ENCODE peak calls at places on chromosomes 5 and 9, in seven cellular contexts. One of them, this sample, is unnamed.

GRCh38 chr9:71608021-71608420 is 160.3 kb downstream of the CEMIP2 start:
- DNase-seq in ovary: no peak
- DNase-seq in Panc1: no peak
- DNase-seq in bronchial epithelial cell: no peak
- DNase-seq in choroid plexus epithelial cell: no peak
- DNase-seq in heart left ventricle: no peak
- DNase-seq in tibial artery: no peak
- DNase-seq in this sample: no peak

GRCh38 chr5:135553688-135554462 is 18.1 kb upstream of the NEUROG1 start:
- DNase-seq in ovary: no peak
- DNase-seq in Panc1: no peak
- DNase-seq in bronchial epithelial cell: peak; percentile 60
- DNase-seq in choroid plexus epithelial cell: peak; percentile 21
- DNase-seq in heart left ventricle: no peak
- DNase-seq in tibial artery: no peak
- DNase-seq in this sample: peak; percentile 14

GRCh38 chr5:1011226-1011631 is 2.6 kb downstream of the NKD2 start:
- DNase-seq in ovary: peak; percentile 16
- DNase-seq in Panc1: no peak
- DNase-seq in bronchial epithelial cell: peak; percentile 22
- DNase-seq in choroid plexus epithelial cell: peak; percentile 8
- DNase-seq in heart left ventricle: peak; percentile 21
- DNase-seq in tibial artery: no peak
- DNase-seq in this sample: no peak

GRCh38 chr9:119758241-119758640 is 389.0 kb upstream of the BRINP1 start:
- DNase-seq in ovary: no peak
- DNase-seq in Panc1: no peak
- DNase-seq in bronchial epithelial cell: no peak
- DNase-seq in choroid plexus epithelial cell: no peak
- DNase-seq in heart left ventricle: no peak
- DNase-seq in tibial artery: no peak
- DNase-seq in this sample: no peak

GRCh38 chr5:2764581-2764980 is 13.1 kb upstream of the IRX2 start:
- DNase-seq in ovary: no peak
- DNase-seq in Panc1: no peak
- DNase-seq in bronchial epithelial cell: no peak
- DNase-seq in choroid plexus epithelial cell: no peak
- DNase-seq in heart left ventricle: no peak
- DNase-seq in tibial artery: no peak
- DNase-seq in this sample: no peak

GRCh38 chr9:91180930-91181268 is 180.8 kb downstream of the AUH start:
- DNase-seq in ovary: no peak
- DNase-seq in Panc1: no peak
- DNase-seq in bronchial epithelial cell: no peak
- DNase-seq in choroid plexus epithelial cell: no peak
- DNase-seq in heart left ventricle: no peak
- DNase-seq in tibial artery: no peak
- DNase-seq in this sample: no peak

GRCh38 chr5:50751064-50751657 is 84.7 kb downstream of the PARP8 start:
- DNase-seq in ovary: peak; percentile 11
- DNase-seq in Panc1: peak; percentile 35
- DNase-seq in bronchial epithelial cell: peak; percentile 60
- DNase-seq in choroid plexus epithelial cell: peak; percentile 77
- DNase-seq in heart left ventricle: peak; percentile 18
- DNase-seq in tibial artery: no peak
- DNase-seq in this sample: peak; percentile 48

GRCh38 chr5:14513266-14513665 is 68.3 kb upstream of the OTULINL start:
- DNase-seq in ovary: no peak
- DNase-seq in Panc1: no peak
- DNase-seq in bronchial epithelial cell: no peak
- DNase-seq in choroid plexus epithelial cell: no peak
- DNase-seq in heart left ventricle: no peak
- DNase-seq in tibial artery: no peak
- DNase-seq in this sample: no peak

GRCh38 chr5:9712506-9713285 is 82.5 kb upstream of the TAS2R1 start:
- DNase-seq in ovary: no peak
- DNase-seq in Panc1: no peak
- DNase-seq in bronchial epithelial cell: peak; percentile 88
- DNase-seq in choroid plexus epithelial cell: peak; percentile 67
- DNase-seq in heart left ventricle: no peak
- DNase-seq in tibial artery: no peak
- DNase-seq in this sample: peak; percentile 23

GRCh38 chr5:178625679-178626483 is 969 bp downstream of the CLK4 start:
- DNase-seq in ovary: no peak
- DNase-seq in Panc1: no peak
- DNase-seq in bronchial epithelial cell: peak; percentile 41
- DNase-seq in choroid plexus epithelial cell: peak; percentile 70
- DNase-seq in heart left ventricle: no peak
- DNase-seq in tibial artery: no peak
- DNase-seq in this sample: peak; percentile 63

GRCh38 chr9:133237271-133237731 is 28.3 kb upstream of the OBP2B start:
- DNase-seq in ovary: peak; percentile 57
- DNase-seq in Panc1: no peak
- DNase-seq in bronchial epithelial cell: no peak
- DNase-seq in choroid plexus epithelial cell: peak; percentile 25
- DNase-seq in heart left ventricle: peak; percentile 53
- DNase-seq in tibial artery: no peak
- DNase-seq in this sample: peak; percentile 69

GRCh38 chr9:11500780-11501179 is 888.0 kb upstream of the PTPRD start:
- DNase-seq in ovary: no peak
- DNase-seq in Panc1: no peak
- DNase-seq in bronchial epithelial cell: no peak
- DNase-seq in choroid plexus epithelial cell: no peak
- DNase-seq in heart left ventricle: no peak
- DNase-seq in tibial artery: no peak
- DNase-seq in this sample: no peak

GRCh38 chr9:113222482-113222841 is 1.1 kb downstream of the SLC31A1 start:
- DNase-seq in ovary: no peak
- DNase-seq in Panc1: no peak
- DNase-seq in bronchial epithelial cell: peak; percentile 12
- DNase-seq in choroid plexus epithelial cell: peak; percentile 59
- DNase-seq in heart left ventricle: no peak
- DNase-seq in tibial artery: no peak
- DNase-seq in this sample: peak; percentile 39

GRCh38 chr9:73079326-73079725 is 72.3 kb upstream of the ANXA1 start:
- DNase-seq in ovary: no peak
- DNase-seq in Panc1: no peak
- DNase-seq in bronchial epithelial cell: peak; percentile 69
- DNase-seq in choroid plexus epithelial cell: no peak
- DNase-seq in heart left ventricle: no peak
- DNase-seq in tibial artery: no peak
- DNase-seq in this sample: no peak

GRCh38 chr5:3225201-3225960 is 370.3 kb upstream of the IRX1 start:
- DNase-seq in ovary: no peak
- DNase-seq in Panc1: no peak
- DNase-seq in bronchial epithelial cell: no peak
- DNase-seq in choroid plexus epithelial cell: no peak
- DNase-seq in heart left ventricle: no peak
- DNase-seq in tibial artery: no peak
- DNase-seq in this sample: no peak

GRCh38 chr9:84216151-84216550 is 124.4 kb downstream of the SLC28A3 start:
- DNase-seq in ovary: no peak
- DNase-seq in Panc1: no peak
- DNase-seq in bronchial epithelial cell: peak; percentile 53
- DNase-seq in choroid plexus epithelial cell: no peak
- DNase-seq in heart left ventricle: no peak
- DNase-seq in tibial artery: no peak
- DNase-seq in this sample: no peak

GRCh38 chr5:27038476-27038875 is at the start of gene CDH9:
- DNase-seq in ovary: no peak
- DNase-seq in Panc1: no peak
- DNase-seq in bronchial epithelial cell: peak; percentile 5
- DNase-seq in choroid plexus epithelial cell: peak; percentile 29
- DNase-seq in heart left ventricle: no peak
- DNase-seq in tibial artery: no peak
- DNase-seq in this sample: no peak

GRCh38 chr5:143051244-143052058 is 281.3 kb downstream of the ARHGAP26 start:
- DNase-seq in ovary: peak; percentile 32
- DNase-seq in Panc1: no peak
- DNase-seq in bronchial epithelial cell: peak; percentile 79
- DNase-seq in choroid plexus epithelial cell: peak; percentile 95
- DNase-seq in heart left ventricle: no peak
- DNase-seq in tibial artery: no peak
- DNase-seq in this sample: peak; percentile 91

GRCh38 chr5:142388696-142389095 is 63.9 kb upstream of the SPRY4 start:
- DNase-seq in ovary: no peak
- DNase-seq in Panc1: no peak
- DNase-seq in bronchial epithelial cell: peak; percentile 36
- DNase-seq in choroid plexus epithelial cell: no peak
- DNase-seq in heart left ventricle: no peak
- DNase-seq in tibial artery: no peak
- DNase-seq in this sample: peak; percentile 16

GRCh38 chr9:14779566-14780022 is 57.1 kb upstream of the CER1 start:
- DNase-seq in ovary: no peak
- DNase-seq in Panc1: no peak
- DNase-seq in bronchial epithelial cell: no peak
- DNase-seq in choroid plexus epithelial cell: peak; percentile 33
- DNase-seq in heart left ventricle: no peak
- DNase-seq in tibial artery: no peak
- DNase-seq in this sample: no peak

GRCh38 chr5:170606939-170607338 is 103.1 kb downstream of the KCNIP1 start:
- DNase-seq in ovary: no peak
- DNase-seq in Panc1: no peak
- DNase-seq in bronchial epithelial cell: no peak
- DNase-seq in choroid plexus epithelial cell: no peak
- DNase-seq in heart left ventricle: no peak
- DNase-seq in tibial artery: no peak
- DNase-seq in this sample: no peak

GRCh38 chr5:142356716-142357468 is 32.1 kb upstream of the SPRY4 start:
- DNase-seq in ovary: peak; percentile 81
- DNase-seq in Panc1: peak; percentile 67
- DNase-seq in bronchial epithelial cell: peak; percentile 75
- DNase-seq in choroid plexus epithelial cell: peak; percentile 94
- DNase-seq in heart left ventricle: peak; percentile 92
- DNase-seq in tibial artery: peak; percentile 91
- DNase-seq in this sample: peak; percentile 96

DNA sequence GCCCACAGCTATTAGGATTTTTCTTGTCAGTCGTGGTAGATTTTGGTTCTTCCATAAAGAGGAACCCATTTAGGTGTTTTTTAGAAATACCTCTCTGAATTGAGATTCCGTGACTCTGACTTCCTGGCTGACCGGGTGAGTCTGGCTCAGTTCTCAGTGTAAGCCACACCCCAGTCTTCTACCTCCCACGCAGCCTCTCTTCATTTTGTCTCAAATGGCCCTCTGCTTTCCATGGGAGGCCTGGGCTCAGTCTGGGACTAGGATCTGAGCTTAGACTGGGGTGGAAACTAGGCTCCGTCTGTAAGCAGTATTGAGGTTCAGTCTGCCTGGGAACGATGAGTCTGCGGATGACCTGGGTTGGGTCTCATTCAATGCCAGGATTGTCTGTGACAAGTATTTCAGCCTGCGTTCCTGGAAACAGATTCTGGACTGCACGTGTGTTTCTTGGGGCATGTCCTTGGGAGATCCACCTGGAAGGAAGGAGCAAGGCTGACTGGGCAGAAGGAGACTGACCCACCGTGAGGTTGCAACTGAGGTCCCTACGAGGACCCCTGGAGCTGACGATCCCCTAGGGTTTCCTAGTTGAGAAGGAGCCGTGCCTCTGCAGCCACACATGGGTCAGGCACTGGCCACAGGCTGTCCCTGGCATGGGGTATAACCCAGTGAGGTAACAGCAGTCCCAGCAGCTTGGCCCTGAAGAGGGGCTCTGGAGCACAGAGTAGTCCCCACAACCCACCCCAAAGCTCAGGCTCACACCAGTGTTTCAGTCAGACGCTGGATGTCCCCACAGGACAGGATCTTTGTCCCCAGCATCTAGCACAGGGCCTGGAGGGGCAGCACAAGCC is 12.3 kb upstream of the CRB2 start:
- DNase-seq in ovary: no peak
- DNase-seq in Panc1: no peak
- DNase-seq in bronchial epithelial cell: peak; percentile 55
- DNase-seq in choroid plexus epithelial cell: no peak
- DNase-seq in heart left ventricle: no peak
- DNase-seq in tibial artery: no peak
- DNase-seq in this sample: no peak
- H3K4me3 ChIP-seq in ovary: no peak overlapping the region
- H3K4me3 ChIP-seq in Panc1: no peak overlapping the region
- H3K4me3 ChIP-seq in bronchial epithelial cell: no peak overlapping the region
- H3K4me3 ChIP-seq in choroid plexus epithelial cell: no peak overlapping the region
- H3K4me3 ChIP-seq in heart left ventricle: no peak overlapping the region
- H3K4me3 ChIP-seq in tibial artery: no peak overlapping the region
- H3K4me3 ChIP-seq in this sample: no peak overlapping the region

GRCh38 chr5:5293029-5293428 is 129.4 kb upstream of the ICE1 start:
- DNase-seq in ovary: no peak
- DNase-seq in Panc1: no peak
- DNase-seq in bronchial epithelial cell: no peak
- DNase-seq in choroid plexus epithelial cell: no peak
- DNase-seq in heart left ventricle: no peak
- DNase-seq in tibial artery: no peak
- DNase-seq in this sample: no peak
- TF ChIP-seq CTCF in ovary: no peak
- TF ChIP-seq CTCF in Panc1: no peak
- TF ChIP-seq CTCF in bronchial epithelial cell: no peak
- TF ChIP-seq CTCF in choroid plexus epithelial cell: no peak
- TF ChIP-seq CTCF in heart left ventricle: no peak
- TF ChIP-seq CTCF in tibial artery: no peak
- TF ChIP-seq CTCF in this sample: no peak

GRCh38 chr9:101115062-101115461 is 86.5 kb downstream of the PLPPR1 start:
- DNase-seq in ovary: no peak
- DNase-seq in Panc1: no peak
- DNase-seq in bronchial epithelial cell: no peak
- DNase-seq in choroid plexus epithelial cell: no peak
- DNase-seq in heart left ventricle: no peak
- DNase-seq in tibial artery: no peak
- DNase-seq in this sample: no peak
- H3K4me3 ChIP-seq in ovary: no peak overlapping the region
- H3K4me3 ChIP-seq in Panc1: no peak overlapping the region
- H3K4me3 ChIP-seq in bronchial epithelial cell: no peak overlapping the region
- H3K4me3 ChIP-seq in choroid plexus epithelial cell: no peak overlapping the region
- H3K4me3 ChIP-seq in heart left ventricle: no peak overlapping the region
- H3K4me3 ChIP-seq in tibial artery: no peak overlapping the region
- H3K4me3 ChIP-seq in this sample: no peak overlapping the region

GRCh38 chr9:99326112-99326916 is 104.2 kb downstream of the SEC61B start:
- DNase-seq in ovary: no peak
- DNase-seq in Panc1: no peak
- DNase-seq in bronchial epithelial cell: no peak
- DNase-seq in choroid plexus epithelial cell: peak; percentile 17
- DNase-seq in heart left ventricle: no peak
- DNase-seq in tibial artery: no peak
- DNase-seq in this sample: no peak
- TF ChIP-seq CTCF in ovary: no peak
- TF ChIP-seq CTCF in Panc1: no peak
- TF ChIP-seq CTCF in bronchial epithelial cell: no peak
- TF ChIP-seq CTCF in choroid plexus epithelial cell: peak; percentile 1
- TF ChIP-seq CTCF in heart left ventricle: no peak
- TF ChIP-seq CTCF in tibial artery: no peak
- TF ChIP-seq CTCF in this sample: no peak

This sample was measured in fibroblast of pulmonary artery.